ENCODE peak calls at places on chromosomes 3 and 15, in eight cellular contexts. N, K, F, H, V, M, Z and B are unnamed samples.

GRCh38 chr3:72011495-72011894 is 226.5 kb upstream of the PROK2 start:
- DNase-seq in M (no peak), N (no peak), K (peak; percentile 32), F (peak; percentile 78), H (no peak), Z (no peak), V (no peak), B (peak; percentile 82)

GRCh38 chr3:142726017-142726416 is 2.2 kb downstream of the TRPC1 start:
- DNase-seq in F (no peak), K (no peak), V (no peak), Z (no peak), M (no peak), H (no peak), N (peak; percentile 13), B (no peak)

GRCh38 chr15:70741107-70741511 is 22.2 kb downstream of the UACA start:
- DNase-seq in H (no peak), F (peak; percentile 67), V (peak; percentile 88), M (no peak), Z (no peak), K (peak; percentile 78), N (peak; percentile 94), B (peak; percentile 78)

GRCh38 chr3:144085964-144086363 is 114.3 kb downstream of the DIPK2A start:
- DNase-seq in Z (no peak), M (no peak), H (no peak), F (no peak), K (peak; percentile 69), N (peak; percentile 80), V (no peak), B (no peak)

GRCh38 chr15:34600920-34601319 is 17.5 kb upstream of the GOLGA8B start:
- DNase-seq in K (no peak), V (no peak), H (no peak), M (no peak), F (no peak), N (no peak), Z (no peak), B (no peak)

GRCh38 chr3:194007598-194008337 is 128.2 kb upstream of the HES1 start:
- DNase-seq in H (no peak), Z (no peak), K (no peak), V (no peak), N (no peak), F (no peak), M (no peak), B (no peak)

GRCh38 chr3:16174389-16174788 is at the start of gene GALNT15:
- DNase-seq in M (peak; percentile 19), Z (no peak), H (no peak), N (peak; percentile 99), K (peak; percentile 97), F (peak; percentile 91), V (peak; percentile 93), B (peak; percentile 94)

GRCh38 chr3:159762981-159763465 is 225.6 kb upstream of the IL12A start:
- DNase-seq in M (peak; percentile 68), Z (no peak), N (peak; percentile 77), F (peak; percentile 78), K (peak; percentile 85), V (peak; percentile 82), H (peak; percentile 17), B (peak; percentile 88)

GRCh38 chr3:50415813-50416212 is 56.5 kb upstream of the TMEM115 start:
- DNase-seq in K (no peak), V (no peak), F (no peak), H (no peak), M (no peak), N (no peak), Z (no peak), B (no peak)

GRCh38 chr3:149277338-149277813 is 55.7 kb upstream of the CP start:
- DNase-seq in V (no peak), F (peak; percentile 31), M (no peak), K (peak; percentile 81), Z (no peak), H (no peak), N (peak; percentile 71), B (peak; percentile 43)

GRCh38 chr15:66252411-66253295 is 897 bp downstream of the MEGF11 start:
- DNase-seq in H (peak; percentile 53), K (peak; percentile 9), M (peak; percentile 58), Z (peak; percentile 48), F (no peak), V (peak; percentile 66), N (peak; percentile 35), B (peak; percentile 9)

GRCh38 chr3:110180733-110181132 is 843.4 kb upstream of the DPPA4 start:
- DNase-seq in M (no peak), F (peak; percentile 10), N (peak; percentile 69), H (no peak), K (peak; percentile 11), Z (no peak), V (no peak), B (no peak)

GRCh38 chr3:38454179-38454883 is 641 bp downstream of the ACVR2B start:
- DNase-seq in N (peak; percentile 19), F (no peak), M (no peak), V (peak; percentile 72), H (peak; percentile 34), K (no peak), Z (peak; percentile 43), B (no peak)

GRCh38 chr3:9916734-9917680 is at the start of gene IL17RC:
- DNase-seq in F (no peak), Z (peak; percentile 24), H (peak; percentile 30), K (peak; percentile 79), M (peak; percentile 95), N (peak; percentile 82), V (peak; percentile 96), B (peak; percentile 95)
- TF ChIP-seq CTCF in F (no peak), Z (no peak), H (no peak), K (no peak), M (no peak), N (no peak), V (no peak), B (peak; percentile 9)

GRCh38 chr3:46962990-46963389 is 13.6 kb downstream of the CCDC12 start:
- DNase-seq in F (no peak), Z (no peak), K (no peak), V (no peak), H (no peak), N (no peak), M (no peak), B (no peak)

GRCh38 chr3:46965151-46965550 is 11.4 kb downstream of the CCDC12 start:
- DNase-seq in M (no peak), Z (no peak), V (no peak), H (no peak), F (no peak), N (no peak), K (no peak), B (no peak)

GRCh38 chr3:46968783-46969428 is 7.6 kb downstream of the CCDC12 start:
- DNase-seq in V (no peak), F (no peak), N (no peak), Z (no peak), M (no peak), H (no peak), K (no peak), B (no peak)

GRCh38 chr3:46970391-46971091 is 6.0 kb downstream of the CCDC12 start:
- DNase-seq in M (no peak), V (peak; percentile 93), N (no peak), H (no peak), F (no peak), Z (no peak), K (no peak), B (no peak)

DNA sequence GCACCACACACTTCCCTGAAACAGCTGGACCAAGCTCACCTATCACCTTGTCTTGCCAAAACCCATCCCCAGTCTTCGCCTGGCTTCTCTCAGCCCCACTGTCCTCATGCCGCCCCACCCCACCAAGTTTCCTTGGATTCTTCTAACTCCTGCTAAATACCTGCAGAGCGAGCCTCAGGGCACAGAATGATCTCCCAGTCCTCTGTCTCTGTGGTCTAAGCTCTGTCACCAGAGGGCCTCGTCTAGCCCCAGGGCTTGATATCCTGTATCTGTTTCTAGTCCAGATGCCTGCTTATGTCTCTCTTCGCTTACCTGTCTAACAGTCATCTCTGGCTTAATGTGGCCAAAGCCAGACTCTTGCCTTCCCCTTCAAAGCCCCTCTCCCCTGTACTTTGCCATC is 9.7 kb downstream of the CCDC12 start:
- DNase-seq in M (no peak), V (no peak), Z (no peak), F (no peak), K (no peak), H (no peak), N (no peak), B (no peak)
- TF ChIP-seq CTCF in M (peak; percentile 15), V (no peak), Z (no peak), F (no peak), K (no peak), H (no peak), N (no peak), B (no peak)

DNA sequence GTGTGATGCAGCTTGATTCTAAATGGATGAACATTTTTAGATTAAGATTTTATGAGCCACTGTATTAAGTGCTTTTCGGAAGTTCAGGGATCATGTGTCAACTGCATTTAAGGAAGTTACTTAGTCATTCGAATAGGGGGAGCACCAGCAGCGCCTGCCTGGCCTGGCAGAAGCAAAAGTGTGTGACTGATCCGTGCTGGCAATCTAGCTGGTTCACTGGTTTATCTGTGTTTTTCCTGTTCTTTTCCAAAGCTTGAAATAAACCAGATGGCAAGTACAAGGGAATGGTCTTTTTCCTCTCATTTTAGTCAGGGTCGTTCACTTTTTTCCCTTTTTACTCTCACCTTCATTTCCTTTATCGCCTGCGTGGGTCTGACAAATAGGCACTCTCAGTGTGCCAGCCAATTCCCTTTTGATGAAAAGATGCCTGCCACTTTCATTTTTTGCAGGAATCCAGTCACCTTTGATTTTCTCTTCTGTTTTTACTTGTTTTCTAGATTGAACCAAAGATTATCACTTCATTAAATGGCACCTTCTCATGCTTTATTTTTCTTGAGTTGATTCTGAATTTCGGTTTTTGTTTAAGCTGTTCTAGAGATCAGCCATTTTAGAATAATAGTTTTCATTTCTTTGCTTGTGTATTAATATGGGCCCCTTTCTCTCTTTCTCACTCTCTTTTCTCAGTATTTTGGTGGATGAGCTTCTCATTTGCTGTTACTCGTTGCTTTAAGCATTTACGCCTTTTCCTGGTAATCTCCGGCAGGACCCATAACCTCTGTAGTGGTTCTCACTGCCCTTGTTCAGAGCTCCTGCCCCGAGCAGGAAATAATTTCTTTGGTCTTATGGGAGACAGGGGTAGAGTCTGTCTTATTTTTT is 2.8 kb downstream of the ABHD2 start:
- DNase-seq in N (peak; percentile 80), V (peak; percentile 91), H (no peak), Z (peak; percentile 48), K (peak; percentile 80), M (no peak), F (peak; percentile 59), B (peak; percentile 82)
- TF ChIP-seq CTCF in N (no peak), V (no peak), H (no peak), Z (peak; percentile 15), K (peak; percentile 32), M (no peak), F (no peak), B (peak; percentile 41)

DNA sequence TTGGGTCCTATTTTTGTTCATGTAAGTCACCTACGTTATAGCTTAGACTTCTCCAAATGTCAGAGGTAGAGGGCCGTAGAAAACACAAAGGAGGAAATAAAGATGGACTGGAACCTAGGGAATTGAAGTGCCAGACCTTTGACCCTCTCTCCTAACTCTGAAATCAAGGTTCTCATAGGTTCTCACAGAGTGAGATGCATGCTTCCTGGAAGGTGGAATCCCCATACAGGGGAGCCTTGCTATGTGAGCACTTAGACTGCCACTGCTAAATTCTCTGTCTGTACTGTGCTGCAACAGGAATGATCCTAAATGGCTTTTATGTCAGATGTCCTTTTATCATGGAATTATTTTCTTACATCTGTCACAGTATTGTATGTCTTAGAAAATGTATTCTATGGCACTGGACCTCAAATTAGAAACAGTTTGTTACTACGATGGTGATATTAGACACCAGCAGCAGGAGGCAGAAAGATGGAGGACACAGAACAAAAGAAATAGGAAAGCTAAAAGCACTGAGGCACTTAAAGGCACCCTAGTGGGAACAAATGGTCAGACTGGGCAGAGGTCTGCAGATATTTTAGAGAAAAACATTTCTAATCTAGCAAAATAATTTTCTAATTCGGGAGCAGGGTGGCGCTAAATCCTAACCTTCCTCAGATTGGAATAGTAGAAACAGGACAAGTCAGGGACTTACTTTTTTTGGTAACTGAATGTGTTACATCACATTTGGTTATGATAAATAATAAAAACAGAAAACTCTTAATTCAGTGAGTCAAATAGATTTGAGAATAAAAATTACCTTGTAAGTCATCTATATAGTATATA is 60.2 kb upstream of the CDAN1 start:
- DNase-seq in V (no peak), H (no peak), F (no peak), Z (no peak), K (peak; percentile 4), M (no peak), N (peak; percentile 28), B (no peak)
- TF ChIP-seq CTCF in V (no peak), H (no peak), F (no peak), Z (no peak), K (no peak), M (no peak), N (no peak), B (peak; percentile 56)